ENCODE peak calls at places on chromosomes 2 and 18, in eight cellular contexts. O, H, W, A, R, G, U and C are unnamed samples.

GRCh38 chr2:38074047-38074774 is 1.7 kb downstream of the CYP1B1 start:
- DNase-seq in O (no peak), H (no peak), W (no peak), A (no peak), R (peak), G (no peak), U (peak), C (peak)

GRCh38 chr2:37794717-37795116 is 123.3 kb upstream of the CDC42EP3 start:
- DNase-seq in O (no peak), H (no peak), W (no peak), A (no peak), R (peak), G (no peak), U (no peak), C (no peak)

GRCh38 chr2:43417296-43417695 is 178.5 kb downstream of the THADA start:
- DNase-seq in O (no peak), H (no peak), W (no peak), A (no peak), R (no peak), G (no peak), U (no peak), C (no peak)

GRCh38 chr2:1731963-1732768 is 12.1 kb downstream of the PXDN start:
- DNase-seq in O (no peak), H (no peak), W (no peak), A (peak), R (peak), G (peak), U (no peak), C (no peak)

GRCh38 chr18:34543356-34543755 is 166.7 kb upstream of the DTNA start:
- DNase-seq in O (no peak), H (no peak), W (no peak), A (no peak), R (no peak), G (no peak), U (no peak), C (no peak)

GRCh38 chr2:142380372-142380771 is 249.6 kb upstream of the LRP1B start:
- DNase-seq in O (no peak), H (no peak), W (no peak), A (no peak), R (no peak), G (no peak), U (no peak), C (no peak)

GRCh38 chr2:31429759-31430438 is 15.4 kb upstream of the XDH start:
- DNase-seq in O (no peak), H (no peak), W (no peak), A (peak), R (peak), G (peak), U (no peak), C (no peak)

GRCh38 chr18:62037989-62038778 is 145.4 kb upstream of the RNF152 start:
- DNase-seq in O (no peak), H (no peak), W (no peak), A (no peak), R (peak), G (no peak), U (no peak), C (no peak)

GRCh38 chr2:230713331-230714121 is 884 bp downstream of the CAB39 start:
- DNase-seq in O (peak), H (peak), W (peak), A (peak), R (no peak), G (peak), U (peak), C (peak)

GRCh38 chr2:26735096-26735495 is 29.0 kb upstream of the SLC35F6 start:
- DNase-seq in O (no peak), H (no peak), W (no peak), A (peak), R (peak), G (peak), U (no peak), C (no peak)

GRCh38 chr2:54947121-54947520 is 103.1 kb downstream of the RTN4 start:
- DNase-seq in O (no peak), H (no peak), W (no peak), A (no peak), R (no peak), G (no peak), U (no peak), C (no peak)

GRCh38 chr2:1988594-1988993 is 244.3 kb upstream of the PXDN start:
- DNase-seq in O (no peak), H (no peak), W (no peak), A (no peak), R (no peak), G (no peak), U (no peak), C (no peak)

GRCh38 chr2:41647468-41648042 is 400.3 kb upstream of the PKDCC start:
- DNase-seq in O (no peak), H (no peak), W (no peak), A (no peak), R (peak), G (no peak), U (no peak), C (no peak)

GRCh38 chr2:207676827-207677354 is 34.5 kb upstream of the CCNYL1 start:
- DNase-seq in O (no peak), H (no peak), W (no peak), A (peak), R (peak), G (peak), U (no peak), C (peak)